ENCODE peak calls at places on chromosomes 16 and 17, in ten cellular contexts. L, M, C, G, U, I, O, N, X and Z are unnamed samples.

GRCh38 chr16:83355570-83356218 is 452.1 kb upstream of the HSBP1 start:
- DNase-seq in X (no peak), C (no peak), O (no peak), U (no peak), M (no peak), I (no peak), N (no peak), L (no peak), G (peak), Z (no peak)

GRCh38 chr17:28570716-28571254 is 539 bp downstream of the PIGS start:
- DNase-seq in N (no peak), G (peak), C (no peak), M (peak), O (peak), X (no peak), I (no peak), L (no peak), U (no peak), Z (no peak)

GRCh38 chr16:52294660-52295059 is 252.3 kb downstream of the TOX3 start:
- DNase-seq in I (no peak), O (no peak), L (no peak), G (no peak), N (no peak), X (no peak), U (no peak), C (no peak), M (no peak), Z (no peak)

GRCh38 chr17:4199818-4200402 is 56.9 kb downstream of the CYB5D2 start:
- DNase-seq in O (peak), I (peak), M (peak), L (peak), G (peak), X (no peak), N (peak), U (no peak), C (no peak), Z (no peak)

GRCh38 chr16:88534731-88535141 is 35.5 kb upstream of the ZC3H18 start:
- DNase-seq in O (peak), X (no peak), U (no peak), L (no peak), M (peak), N (peak), G (no peak), C (no peak), I (no peak), Z (no peak)

GRCh38 chr17:27975146-27976011 is 67.1 kb upstream of the NLK start:
- DNase-seq in N (peak), U (no peak), O (peak), L (no peak), C (no peak), I (no peak), G (peak), X (no peak), M (peak), Z (no peak)

GRCh38 chr16:75099738-75100615 is 16.6 kb downstream of the LDHD start:
- DNase-seq in O (peak), N (no peak), L (no peak), G (peak), X (no peak), I (no peak), U (no peak), M (peak), C (peak), Z (no peak)

GRCh38 chr16:27841911-27842310 is 221.6 kb downstream of the GSG1L start:
- DNase-seq in U (peak), X (no peak), O (no peak), I (no peak), N (no peak), L (no peak), M (no peak), G (no peak), C (no peak), Z (no peak)

GRCh38 chr17:57649191-57649590 is 95.9 kb downstream of the CCDC182 start:
- DNase-seq in I (no peak), N (no peak), X (no peak), O (no peak), M (no peak), C (no peak), U (no peak), L (no peak), G (no peak), Z (no peak)